ENCODE peak calls at places on chromosomes 13 and 19, in six cellular contexts. A is RWPE1; P is A549; W is astrocyte of the spinal cord; X is activated CD8-positive, alpha-beta memory T cell treated with anti-CD3 and anti-CD28 coated beads for 48 hours; J is psoas muscle. V is an unnamed sample.

GRCh38 chr13:113898391-113898790 is 34.5 kb upstream of the GAS6 start:
- DNase-seq in A (no peak), X (no peak), W (no peak), J (no peak), P (no peak), V (peak; percentile 2)

GRCh38 chr13:20350819-20351218 is 118.7 kb upstream of the GJB6 start:
- DNase-seq in J (no peak), X (no peak), P (no peak), A (peak; percentile 65), W (no peak), V (no peak)

GRCh38 chr19:1026189-1027019 is at the start of gene CNN2:
- DNase-seq in P (peak; percentile 67), A (peak; percentile 74), X (no peak), J (peak; percentile 80), W (peak; percentile 84), V (peak; percentile 81)

GRCh38 chr19:976476-976875 is 7.7 kb upstream of the WDR18 start:
- DNase-seq in J (no peak), A (no peak), X (no peak), P (no peak), W (no peak), V (no peak)

GRCh38 chr19:30593975-30594925 is 222.1 kb downstream of the ZNF536 start:
- DNase-seq in A (no peak), J (no peak), X (no peak), W (no peak), P (no peak), V (no peak)

GRCh38 chr19:56117889-56118288 is 3.2 kb downstream of the ZNF787 start:
- DNase-seq in J (no peak), P (no peak), X (no peak), A (no peak), W (no peak), V (no peak)

GRCh38 chr13:93723316-93723715 is 496.7 kb downstream of the GPC6 start:
- DNase-seq in X (no peak), W (no peak), J (no peak), P (no peak), A (no peak), V (no peak)

GRCh38 chr13:103009061-103009840 is 57.0 kb downstream of the SLC10A2 start:
- DNase-seq in A (no peak), W (no peak), J (no peak), X (no peak), P (no peak), V (no peak)

GRCh38 chr13:50357136-50357535 is 341.9 kb downstream of the KCNRG start:
- DNase-seq in P (no peak), X (no peak), A (no peak), J (no peak), W (no peak), V (no peak)

GRCh38 chr13:44075113-44075512 is 195.4 kb downstream of the LACC1 start:
- DNase-seq in X (no peak), W (no peak), P (no peak), J (no peak), A (no peak), V (no peak)

GRCh38 chr13:43269037-43269476 is 245.7 kb downstream of the DNAJC15 start:
- DNase-seq in X (no peak), P (peak; percentile 66), W (peak; percentile 95), A (peak; percentile 89), J (no peak), V (peak; percentile 60)

GRCh38 chr13:94129490-94129894 is 350.0 kb downstream of the DCT start:
- DNase-seq in W (no peak), X (no peak), P (no peak), A (no peak), J (no peak), V (no peak)

GRCh38 chr13:36352350-36352749 is 6.2 kb upstream of the SPART start:
- DNase-seq in J (no peak), W (peak; percentile 25), X (no peak), A (no peak), P (no peak), V (no peak)

GRCh38 chr13:61123533-61124269 is 291.9 kb downstream of the PCDH20 start:
- DNase-seq in X (no peak), W (no peak), P (no peak), A (no peak), J (no peak), V (no peak)

V was measured in body of pancreas.